ENCODE peak calls at places on chromosomes 5 and 9, in ten cellular contexts. One of them, this sample, is unnamed.

GRCh38 chr9:136199391-136200288 is 5.3 kb downstream of the LHX3 start:
- DNase-seq in effector memory CD8-positive, alpha-beta T cell: no peak
- DNase-seq in GM06990: no peak
- DNase-seq in non-pigmented ciliary epithelial cell: no peak
- DNase-seq in CD8-positive, alpha-beta memory T cell: no peak
- DNase-seq in stimulated activated effector memory CD8-positive, alpha-beta T cell treated with anti-CD3 and anti-CD28 coated beads, Interleukin-12 subunit alpha, Interleukin-12 subunit beta, amount 100 ng/mL, for 72 hours: no peak
- DNase-seq in stomach: no peak
- DNase-seq in GM04503: no peak
- DNase-seq in T-helper 9 cell: no peak
- DNase-seq in stimulated activated CD8-positive, alpha-beta memory T cell treated with anti-CD3 and anti-CD28 coated beads, Interleukin-4, amount 100 ng/mL, for 24 hours: no peak
- DNase-seq in this sample: no peak

GRCh38 chr5:1950096-1950707 is 67.5 kb upstream of the IRX4 start:
- DNase-seq in non-pigmented ciliary epithelial cell: no peak
- DNase-seq in CD8-positive, alpha-beta memory T cell: no peak
- DNase-seq in stimulated activated effector memory CD8-positive, alpha-beta T cell treated with anti-CD3 and anti-CD28 coated beads, Interleukin-12 subunit alpha, Interleukin-12 subunit beta, amount 100 ng/mL, for 72 hours: no peak
- DNase-seq in T-helper 9 cell: no peak
- DNase-seq in stomach: no peak
- DNase-seq in effector memory CD8-positive, alpha-beta T cell: no peak
- DNase-seq in GM06990: no peak
- DNase-seq in stimulated activated CD8-positive, alpha-beta memory T cell treated with anti-CD3 and anti-CD28 coated beads, Interleukin-4, amount 100 ng/mL, for 24 hours: no peak
- DNase-seq in GM04503: no peak
- DNase-seq in this sample: no peak

GRCh38 chr5:151581841-151582583 is 9.1 kb downstream of the FAT2 start:
- DNase-seq in GM04503: no peak
- DNase-seq in non-pigmented ciliary epithelial cell: no peak
- DNase-seq in stimulated activated CD8-positive, alpha-beta memory T cell treated with anti-CD3 and anti-CD28 coated beads, Interleukin-4, amount 100 ng/mL, for 24 hours: no peak
- DNase-seq in stimulated activated effector memory CD8-positive, alpha-beta T cell treated with anti-CD3 and anti-CD28 coated beads, Interleukin-12 subunit alpha, Interleukin-12 subunit beta, amount 100 ng/mL, for 72 hours: no peak
- DNase-seq in CD8-positive, alpha-beta memory T cell: no peak
- DNase-seq in GM06990: no peak
- DNase-seq in stomach: no peak
- DNase-seq in T-helper 9 cell: no peak
- DNase-seq in effector memory CD8-positive, alpha-beta T cell: no peak
- DNase-seq in this sample: no peak

GRCh38 chr9:95993342-95993741 is 117.9 kb downstream of the ERCC6L2 start:
- DNase-seq in GM06990: no peak
- DNase-seq in non-pigmented ciliary epithelial cell: no peak
- DNase-seq in stimulated activated effector memory CD8-positive, alpha-beta T cell treated with anti-CD3 and anti-CD28 coated beads, Interleukin-12 subunit alpha, Interleukin-12 subunit beta, amount 100 ng/mL, for 72 hours: no peak
- DNase-seq in effector memory CD8-positive, alpha-beta T cell: no peak
- DNase-seq in GM04503: no peak
- DNase-seq in stomach: no peak
- DNase-seq in stimulated activated CD8-positive, alpha-beta memory T cell treated with anti-CD3 and anti-CD28 coated beads, Interleukin-4, amount 100 ng/mL, for 24 hours: no peak
- DNase-seq in CD8-positive, alpha-beta memory T cell: no peak
- DNase-seq in T-helper 9 cell: no peak
- DNase-seq in this sample: no peak

GRCh38 chr5:136926073-136926472 is 560.7 kb upstream of the TRPC7 start:
- DNase-seq in non-pigmented ciliary epithelial cell: no peak
- DNase-seq in stomach: no peak
- DNase-seq in stimulated activated effector memory CD8-positive, alpha-beta T cell treated with anti-CD3 and anti-CD28 coated beads, Interleukin-12 subunit alpha, Interleukin-12 subunit beta, amount 100 ng/mL, for 72 hours: no peak
- DNase-seq in GM04503: no peak
- DNase-seq in CD8-positive, alpha-beta memory T cell: no peak
- DNase-seq in GM06990: no peak
- DNase-seq in stimulated activated CD8-positive, alpha-beta memory T cell treated with anti-CD3 and anti-CD28 coated beads, Interleukin-4, amount 100 ng/mL, for 24 hours: no peak
- DNase-seq in effector memory CD8-positive, alpha-beta T cell: no peak
- DNase-seq in T-helper 9 cell: no peak
- DNase-seq in this sample: no peak

GRCh38 chr9:35618854-35619799 is 914 bp upstream of the CD72 start:
- DNase-seq in CD8-positive, alpha-beta memory T cell: peak
- DNase-seq in GM06990: peak
- DNase-seq in non-pigmented ciliary epithelial cell: no peak
- DNase-seq in T-helper 9 cell: no peak
- DNase-seq in effector memory CD8-positive, alpha-beta T cell: peak
- DNase-seq in GM04503: no peak
- DNase-seq in stomach: peak
- DNase-seq in stimulated activated CD8-positive, alpha-beta memory T cell treated with anti-CD3 and anti-CD28 coated beads, Interleukin-4, amount 100 ng/mL, for 24 hours: peak
- DNase-seq in stimulated activated effector memory CD8-positive, alpha-beta T cell treated with anti-CD3 and anti-CD28 coated beads, Interleukin-12 subunit alpha, Interleukin-12 subunit beta, amount 100 ng/mL, for 72 hours: peak
- DNase-seq in this sample: peak

GRCh38 chr9:109452761-109453160 is 45.3 kb downstream of the PTPN3 start:
- DNase-seq in stimulated activated effector memory CD8-positive, alpha-beta T cell treated with anti-CD3 and anti-CD28 coated beads, Interleukin-12 subunit alpha, Interleukin-12 subunit beta, amount 100 ng/mL, for 72 hours: no peak
- DNase-seq in stomach: no peak
- DNase-seq in T-helper 9 cell: no peak
- DNase-seq in non-pigmented ciliary epithelial cell: peak
- DNase-seq in GM06990: no peak
- DNase-seq in stimulated activated CD8-positive, alpha-beta memory T cell treated with anti-CD3 and anti-CD28 coated beads, Interleukin-4, amount 100 ng/mL, for 24 hours: no peak
- DNase-seq in effector memory CD8-positive, alpha-beta T cell: no peak
- DNase-seq in CD8-positive, alpha-beta memory T cell: no peak
- DNase-seq in GM04503: no peak
- DNase-seq in this sample: no peak

GRCh38 chr5:72677447-72677846 is 139.0 kb upstream of the TNPO1 start:
- DNase-seq in stomach: no peak
- DNase-seq in effector memory CD8-positive, alpha-beta T cell: no peak
- DNase-seq in stimulated activated CD8-positive, alpha-beta memory T cell treated with anti-CD3 and anti-CD28 coated beads, Interleukin-4, amount 100 ng/mL, for 24 hours: no peak
- DNase-seq in stimulated activated effector memory CD8-positive, alpha-beta T cell treated with anti-CD3 and anti-CD28 coated beads, Interleukin-12 subunit alpha, Interleukin-12 subunit beta, amount 100 ng/mL, for 72 hours: no peak
- DNase-seq in GM06990: no peak
- DNase-seq in T-helper 9 cell: no peak
- DNase-seq in CD8-positive, alpha-beta memory T cell: no peak
- DNase-seq in GM04503: no peak
- DNase-seq in non-pigmented ciliary epithelial cell: no peak
- DNase-seq in this sample: no peak

GRCh38 chr5:181283347-181283746 is 22.4 kb upstream of the TRIM52 start:
- DNase-seq in stomach: no peak
- DNase-seq in GM04503: no peak
- DNase-seq in GM06990: no peak
- DNase-seq in stimulated activated effector memory CD8-positive, alpha-beta T cell treated with anti-CD3 and anti-CD28 coated beads, Interleukin-12 subunit alpha, Interleukin-12 subunit beta, amount 100 ng/mL, for 72 hours: no peak
- DNase-seq in non-pigmented ciliary epithelial cell: no peak
- DNase-seq in T-helper 9 cell: no peak
- DNase-seq in CD8-positive, alpha-beta memory T cell: no peak
- DNase-seq in stimulated activated CD8-positive, alpha-beta memory T cell treated with anti-CD3 and anti-CD28 coated beads, Interleukin-4, amount 100 ng/mL, for 24 hours: no peak
- DNase-seq in effector memory CD8-positive, alpha-beta T cell: no peak
- DNase-seq in this sample: no peak

GRCh38 chr5:143128412-143129071 is 274.9 kb downstream of the NR3C1 start:
- DNase-seq in effector memory CD8-positive, alpha-beta T cell: no peak
- DNase-seq in non-pigmented ciliary epithelial cell: no peak
- DNase-seq in T-helper 9 cell: no peak
- DNase-seq in stimulated activated CD8-positive, alpha-beta memory T cell treated with anti-CD3 and anti-CD28 coated beads, Interleukin-4, amount 100 ng/mL, for 24 hours: no peak
- DNase-seq in GM06990: no peak
- DNase-seq in stimulated activated effector memory CD8-positive, alpha-beta T cell treated with anti-CD3 and anti-CD28 coated beads, Interleukin-12 subunit alpha, Interleukin-12 subunit beta, amount 100 ng/mL, for 72 hours: no peak
- DNase-seq in GM04503: no peak
- DNase-seq in CD8-positive, alpha-beta memory T cell: no peak
- DNase-seq in stomach: no peak
- DNase-seq in this sample: no peak

GRCh38 chr5:61604626-61605025 is 272.6 kb downstream of the ZSWIM6 start:
- DNase-seq in effector memory CD8-positive, alpha-beta T cell: no peak
- DNase-seq in stimulated activated effector memory CD8-positive, alpha-beta T cell treated with anti-CD3 and anti-CD28 coated beads, Interleukin-12 subunit alpha, Interleukin-12 subunit beta, amount 100 ng/mL, for 72 hours: no peak
- DNase-seq in T-helper 9 cell: no peak
- DNase-seq in GM04503: no peak
- DNase-seq in stimulated activated CD8-positive, alpha-beta memory T cell treated with anti-CD3 and anti-CD28 coated beads, Interleukin-4, amount 100 ng/mL, for 24 hours: no peak
- DNase-seq in stomach: no peak
- DNase-seq in GM06990: no peak
- DNase-seq in non-pigmented ciliary epithelial cell: no peak
- DNase-seq in CD8-positive, alpha-beta memory T cell: no peak
- DNase-seq in this sample: no peak

GRCh38 chr5:144087576-144087975 is 82.9 kb downstream of the YIPF5 start:
- DNase-seq in stimulated activated CD8-positive, alpha-beta memory T cell treated with anti-CD3 and anti-CD28 coated beads, Interleukin-4, amount 100 ng/mL, for 24 hours: no peak
- DNase-seq in GM06990: no peak
- DNase-seq in stomach: no peak
- DNase-seq in T-helper 9 cell: no peak
- DNase-seq in stimulated activated effector memory CD8-positive, alpha-beta T cell treated with anti-CD3 and anti-CD28 coated beads, Interleukin-12 subunit alpha, Interleukin-12 subunit beta, amount 100 ng/mL, for 72 hours: no peak
- DNase-seq in non-pigmented ciliary epithelial cell: no peak
- DNase-seq in GM04503: no peak
- DNase-seq in effector memory CD8-positive, alpha-beta T cell: no peak
- DNase-seq in CD8-positive, alpha-beta memory T cell: no peak
- DNase-seq in this sample: no peak

GRCh38 chr9:131116281-131117101 is 8.9 kb upstream of the NUP214 start:
- DNase-seq in GM04503: no peak
- DNase-seq in GM06990: no peak
- DNase-seq in stomach: no peak
- DNase-seq in stimulated activated effector memory CD8-positive, alpha-beta T cell treated with anti-CD3 and anti-CD28 coated beads, Interleukin-12 subunit alpha, Interleukin-12 subunit beta, amount 100 ng/mL, for 72 hours: no peak
- DNase-seq in non-pigmented ciliary epithelial cell: no peak
- DNase-seq in stimulated activated CD8-positive, alpha-beta memory T cell treated with anti-CD3 and anti-CD28 coated beads, Interleukin-4, amount 100 ng/mL, for 24 hours: no peak
- DNase-seq in effector memory CD8-positive, alpha-beta T cell: no peak
- DNase-seq in T-helper 9 cell: no peak
- DNase-seq in CD8-positive, alpha-beta memory T cell: no peak
- DNase-seq in this sample: no peak

GRCh38 chr5:140565024-140565779 is 574 bp downstream of the SLC35A4 start:
- DNase-seq in stomach: no peak
- DNase-seq in stimulated activated CD8-positive, alpha-beta memory T cell treated with anti-CD3 and anti-CD28 coated beads, Interleukin-4, amount 100 ng/mL, for 24 hours: no peak
- DNase-seq in non-pigmented ciliary epithelial cell: no peak
- DNase-seq in GM04503: no peak
- DNase-seq in GM06990: no peak
- DNase-seq in effector memory CD8-positive, alpha-beta T cell: no peak
- DNase-seq in stimulated activated effector memory CD8-positive, alpha-beta T cell treated with anti-CD3 and anti-CD28 coated beads, Interleukin-12 subunit alpha, Interleukin-12 subunit beta, amount 100 ng/mL, for 72 hours: no peak
- DNase-seq in CD8-positive, alpha-beta memory T cell: no peak
- DNase-seq in T-helper 9 cell: no peak
- DNase-seq in this sample: no peak

GRCh38 chr9:94870465-94870792 is 143.9 kb downstream of the AOPEP start:
- DNase-seq in stimulated activated effector memory CD8-positive, alpha-beta T cell treated with anti-CD3 and anti-CD28 coated beads, Interleukin-12 subunit alpha, Interleukin-12 subunit beta, amount 100 ng/mL, for 72 hours: no peak
- DNase-seq in GM06990: no peak
- DNase-seq in effector memory CD8-positive, alpha-beta T cell: no peak
- DNase-seq in GM04503: no peak
- DNase-seq in T-helper 9 cell: no peak
- DNase-seq in stomach: no peak
- DNase-seq in non-pigmented ciliary epithelial cell: no peak
- DNase-seq in stimulated activated CD8-positive, alpha-beta memory T cell treated with anti-CD3 and anti-CD28 coated beads, Interleukin-4, amount 100 ng/mL, for 24 hours: no peak
- DNase-seq in CD8-positive, alpha-beta memory T cell: no peak
- DNase-seq in this sample: no peak

GRCh38 chr5:148314187-148314586 is 2.0 kb downstream of the SPINK7 start:
- DNase-seq in stomach: no peak
- DNase-seq in stimulated activated CD8-positive, alpha-beta memory T cell treated with anti-CD3 and anti-CD28 coated beads, Interleukin-4, amount 100 ng/mL, for 24 hours: no peak
- DNase-seq in T-helper 9 cell: no peak
- DNase-seq in non-pigmented ciliary epithelial cell: no peak
- DNase-seq in effector memory CD8-positive, alpha-beta T cell: no peak
- DNase-seq in CD8-positive, alpha-beta memory T cell: no peak
- DNase-seq in stimulated activated effector memory CD8-positive, alpha-beta T cell treated with anti-CD3 and anti-CD28 coated beads, Interleukin-12 subunit alpha, Interleukin-12 subunit beta, amount 100 ng/mL, for 72 hours: no peak
- DNase-seq in GM06990: no peak
- DNase-seq in GM04503: no peak
- DNase-seq in this sample: peak

GRCh38 chr5:87308024-87308423 is 40.3 kb downstream of the RASA1 start:
- DNase-seq in CD8-positive, alpha-beta memory T cell: no peak
- DNase-seq in GM06990: peak
- DNase-seq in effector memory CD8-positive, alpha-beta T cell: no peak
- DNase-seq in stomach: no peak
- DNase-seq in stimulated activated effector memory CD8-positive, alpha-beta T cell treated with anti-CD3 and anti-CD28 coated beads, Interleukin-12 subunit alpha, Interleukin-12 subunit beta, amount 100 ng/mL, for 72 hours: no peak
- DNase-seq in GM04503: no peak
- DNase-seq in non-pigmented ciliary epithelial cell: no peak
- DNase-seq in T-helper 9 cell: no peak
- DNase-seq in stimulated activated CD8-positive, alpha-beta memory T cell treated with anti-CD3 and anti-CD28 coated beads, Interleukin-4, amount 100 ng/mL, for 24 hours: no peak
- DNase-seq in this sample: no peak

GRCh38 chr9:4923580-4924544 is 61.2 kb upstream of the JAK2 start:
- DNase-seq in GM04503: no peak
- DNase-seq in effector memory CD8-positive, alpha-beta T cell: peak
- DNase-seq in GM06990: no peak
- DNase-seq in stomach: no peak
- DNase-seq in T-helper 9 cell: no peak
- DNase-seq in stimulated activated CD8-positive, alpha-beta memory T cell treated with anti-CD3 and anti-CD28 coated beads, Interleukin-4, amount 100 ng/mL, for 24 hours: no peak
- DNase-seq in stimulated activated effector memory CD8-positive, alpha-beta T cell treated with anti-CD3 and anti-CD28 coated beads, Interleukin-12 subunit alpha, Interleukin-12 subunit beta, amount 100 ng/mL, for 72 hours: no peak
- DNase-seq in non-pigmented ciliary epithelial cell: no peak
- DNase-seq in CD8-positive, alpha-beta memory T cell: no peak
- DNase-seq in this sample: no peak

GRCh38 chr5:16871746-16872339 is 64.2 kb downstream of the MYO10 start:
- DNase-seq in effector memory CD8-positive, alpha-beta T cell: no peak
- DNase-seq in GM04503: peak
- DNase-seq in GM06990: no peak
- DNase-seq in stimulated activated effector memory CD8-positive, alpha-beta T cell treated with anti-CD3 and anti-CD28 coated beads, Interleukin-12 subunit alpha, Interleukin-12 subunit beta, amount 100 ng/mL, for 72 hours: no peak
- DNase-seq in stimulated activated CD8-positive, alpha-beta memory T cell treated with anti-CD3 and anti-CD28 coated beads, Interleukin-4, amount 100 ng/mL, for 24 hours: no peak
- DNase-seq in CD8-positive, alpha-beta memory T cell: no peak
- DNase-seq in T-helper 9 cell: no peak
- DNase-seq in stomach: no peak
- DNase-seq in non-pigmented ciliary epithelial cell: no peak
- DNase-seq in this sample: no peak

GRCh38 chr9:137301086-137301947 is 754 bp downstream of the NRARP start:
- DNase-seq in CD8-positive, alpha-beta memory T cell: no peak
- DNase-seq in stimulated activated CD8-positive, alpha-beta memory T cell treated with anti-CD3 and anti-CD28 coated beads, Interleukin-4, amount 100 ng/mL, for 24 hours: no peak
- DNase-seq in GM06990: peak
- DNase-seq in stomach: peak
- DNase-seq in effector memory CD8-positive, alpha-beta T cell: no peak
- DNase-seq in non-pigmented ciliary epithelial cell: no peak
- DNase-seq in stimulated activated effector memory CD8-positive, alpha-beta T cell treated with anti-CD3 and anti-CD28 coated beads, Interleukin-12 subunit alpha, Interleukin-12 subunit beta, amount 100 ng/mL, for 72 hours: no peak
- DNase-seq in GM04503: no peak
- DNase-seq in T-helper 9 cell: no peak
- DNase-seq in this sample: no peak

GRCh38 chr5:149834246-149834855 is 104.2 kb downstream of the PPARGC1B start:
- DNase-seq in stomach: peak
- DNase-seq in GM06990: no peak
- DNase-seq in CD8-positive, alpha-beta memory T cell: peak
- DNase-seq in non-pigmented ciliary epithelial cell: peak
- DNase-seq in stimulated activated CD8-positive, alpha-beta memory T cell treated with anti-CD3 and anti-CD28 coated beads, Interleukin-4, amount 100 ng/mL, for 24 hours: peak
- DNase-seq in GM04503: no peak
- DNase-seq in stimulated activated effector memory CD8-positive, alpha-beta T cell treated with anti-CD3 and anti-CD28 coated beads, Interleukin-12 subunit alpha, Interleukin-12 subunit beta, amount 100 ng/mL, for 72 hours: peak
- DNase-seq in effector memory CD8-positive, alpha-beta T cell: peak
- DNase-seq in T-helper 9 cell: peak
- DNase-seq in this sample: peak

GRCh38 chr5:169873642-169874041 is 106.7 kb downstream of the INSYN2B start:
- DNase-seq in T-helper 9 cell: no peak
- DNase-seq in GM06990: no peak
- DNase-seq in stomach: no peak
- DNase-seq in GM04503: no peak
- DNase-seq in CD8-positive, alpha-beta memory T cell: no peak
- DNase-seq in stimulated activated CD8-positive, alpha-beta memory T cell treated with anti-CD3 and anti-CD28 coated beads, Interleukin-4, amount 100 ng/mL, for 24 hours: no peak
- DNase-seq in effector memory CD8-positive, alpha-beta T cell: no peak
- DNase-seq in non-pigmented ciliary epithelial cell: peak
- DNase-seq in stimulated activated effector memory CD8-positive, alpha-beta T cell treated with anti-CD3 and anti-CD28 coated beads, Interleukin-12 subunit alpha, Interleukin-12 subunit beta, amount 100 ng/mL, for 72 hours: no peak
- DNase-seq in this sample: no peak

GRCh38 chr9:38067892-38068615 is 973 bp downstream of the SHB start:
- DNase-seq in CD8-positive, alpha-beta memory T cell: no peak
- DNase-seq in stomach: no peak
- DNase-seq in stimulated activated effector memory CD8-positive, alpha-beta T cell treated with anti-CD3 and anti-CD28 coated beads, Interleukin-12 subunit alpha, Interleukin-12 subunit beta, amount 100 ng/mL, for 72 hours: no peak
- DNase-seq in GM04503: no peak
- DNase-seq in effector memory CD8-positive, alpha-beta T cell: peak
- DNase-seq in non-pigmented ciliary epithelial cell: no peak
- DNase-seq in T-helper 9 cell: no peak
- DNase-seq in stimulated activated CD8-positive, alpha-beta memory T cell treated with anti-CD3 and anti-CD28 coated beads, Interleukin-4, amount 100 ng/mL, for 24 hours: no peak
- DNase-seq in GM06990: no peak
- DNase-seq in this sample: peak

GRCh38 chr5:158070855-158071254 is 211.9 kb upstream of the CLINT1 start:
- DNase-seq in stomach: no peak
- DNase-seq in GM04503: no peak
- DNase-seq in stimulated activated effector memory CD8-positive, alpha-beta T cell treated with anti-CD3 and anti-CD28 coated beads, Interleukin-12 subunit alpha, Interleukin-12 subunit beta, amount 100 ng/mL, for 72 hours: no peak
- DNase-seq in CD8-positive, alpha-beta memory T cell: no peak
- DNase-seq in GM06990: no peak
- DNase-seq in T-helper 9 cell: no peak
- DNase-seq in non-pigmented ciliary epithelial cell: no peak
- DNase-seq in effector memory CD8-positive, alpha-beta T cell: no peak
- DNase-seq in stimulated activated CD8-positive, alpha-beta memory T cell treated with anti-CD3 and anti-CD28 coated beads, Interleukin-4, amount 100 ng/mL, for 24 hours: no peak
- DNase-seq in this sample: no peak

GRCh38 chr9:16642421-16643109 is 227.9 kb downstream of the BNC2 start:
- DNase-seq in CD8-positive, alpha-beta memory T cell: no peak
- DNase-seq in stomach: no peak
- DNase-seq in stimulated activated effector memory CD8-positive, alpha-beta T cell treated with anti-CD3 and anti-CD28 coated beads, Interleukin-12 subunit alpha, Interleukin-12 subunit beta, amount 100 ng/mL, for 72 hours: no peak
- DNase-seq in effector memory CD8-positive, alpha-beta T cell: no peak
- DNase-seq in non-pigmented ciliary epithelial cell: no peak
- DNase-seq in stimulated activated CD8-positive, alpha-beta memory T cell treated with anti-CD3 and anti-CD28 coated beads, Interleukin-4, amount 100 ng/mL, for 24 hours: no peak
- DNase-seq in GM06990: no peak
- DNase-seq in T-helper 9 cell: no peak
- DNase-seq in GM04503: peak
- DNase-seq in this sample: no peak

GRCh38 chr9:20835364-20836286 is 151.6 kb downstream of the FOCAD start:
- DNase-seq in effector memory CD8-positive, alpha-beta T cell: no peak
- DNase-seq in stimulated activated CD8-positive, alpha-beta memory T cell treated with anti-CD3 and anti-CD28 coated beads, Interleukin-4, amount 100 ng/mL, for 24 hours: no peak
- DNase-seq in T-helper 9 cell: no peak
- DNase-seq in non-pigmented ciliary epithelial cell: no peak
- DNase-seq in GM04503: no peak
- DNase-seq in CD8-positive, alpha-beta memory T cell: no peak
- DNase-seq in GM06990: no peak
- DNase-seq in stimulated activated effector memory CD8-positive, alpha-beta T cell treated with anti-CD3 and anti-CD28 coated beads, Interleukin-12 subunit alpha, Interleukin-12 subunit beta, amount 100 ng/mL, for 72 hours: no peak
- DNase-seq in stomach: no peak
- DNase-seq in this sample: no peak

GRCh38 chr5:16580382-16580781 is 36.4 kb downstream of the RETREG1 start:
- DNase-seq in GM06990: no peak
- DNase-seq in CD8-positive, alpha-beta memory T cell: no peak
- DNase-seq in GM04503: no peak
- DNase-seq in stimulated activated CD8-positive, alpha-beta memory T cell treated with anti-CD3 and anti-CD28 coated beads, Interleukin-4, amount 100 ng/mL, for 24 hours: no peak
- DNase-seq in stomach: no peak
- DNase-seq in non-pigmented ciliary epithelial cell: no peak
- DNase-seq in effector memory CD8-positive, alpha-beta T cell: no peak
- DNase-seq in T-helper 9 cell: no peak
- DNase-seq in stimulated activated effector memory CD8-positive, alpha-beta T cell treated with anti-CD3 and anti-CD28 coated beads, Interleukin-12 subunit alpha, Interleukin-12 subunit beta, amount 100 ng/mL, for 72 hours: no peak
- DNase-seq in this sample: no peak

GRCh38 chr9:35842020-35842745 is 13.2 kb downstream of the TMEM8B start:
- DNase-seq in CD8-positive, alpha-beta memory T cell: no peak
- DNase-seq in stomach: no peak
- DNase-seq in effector memory CD8-positive, alpha-beta T cell: no peak
- DNase-seq in non-pigmented ciliary epithelial cell: no peak
- DNase-seq in stimulated activated effector memory CD8-positive, alpha-beta T cell treated with anti-CD3 and anti-CD28 coated beads, Interleukin-12 subunit alpha, Interleukin-12 subunit beta, amount 100 ng/mL, for 72 hours: no peak
- DNase-seq in GM06990: no peak
- DNase-seq in T-helper 9 cell: no peak
- DNase-seq in GM04503: no peak
- DNase-seq in stimulated activated CD8-positive, alpha-beta memory T cell treated with anti-CD3 and anti-CD28 coated beads, Interleukin-4, amount 100 ng/mL, for 24 hours: no peak
- DNase-seq in this sample: no peak

This sample was measured in naive thymus-derived CD4-positive, alpha-beta T cell.